ENCODE peak calls at places on chromosomes 12 and 14, in seven cellular contexts. One of them, this sample, is unnamed.

GRCh38 chr14:61562321-61563161 is 132.8 kb upstream of the HIF1A start:
- ATAC-seq in thoracic aorta: no peak
- ATAC-seq in CD8-positive, alpha-beta T cell: peak
- ATAC-seq in pancreas: peak
- ATAC-seq in upper lobe of left lung: peak
- ATAC-seq in lower lobe of right lung: no peak
- ATAC-seq in mucosa of descending colon: peak
- ATAC-seq in this sample: no peak

GRCh38 chr12:94277426-94278000 is 129.1 kb downstream of the PLXNC1 start:
- ATAC-seq in mucosa of descending colon: peak
- ATAC-seq in lower lobe of right lung: no peak
- ATAC-seq in thoracic aorta: no peak
- ATAC-seq in CD8-positive, alpha-beta T cell: no peak
- ATAC-seq in pancreas: no peak
- ATAC-seq in upper lobe of left lung: peak
- ATAC-seq in this sample: no peak

GRCh38 chr12:52865090-52865944 is 16.5 kb upstream of the KRT78 start:
- ATAC-seq in thoracic aorta: no peak
- ATAC-seq in mucosa of descending colon: peak
- ATAC-seq in lower lobe of right lung: peak
- ATAC-seq in upper lobe of left lung: peak
- ATAC-seq in CD8-positive, alpha-beta T cell: no peak
- ATAC-seq in pancreas: peak
- ATAC-seq in this sample: peak

GRCh38 chr12:101299931-101300330 is 20.0 kb downstream of the UTP20 start:
- ATAC-seq in pancreas: no peak
- ATAC-seq in lower lobe of right lung: no peak
- ATAC-seq in mucosa of descending colon: no peak
- ATAC-seq in upper lobe of left lung: no peak
- ATAC-seq in CD8-positive, alpha-beta T cell: no peak
- ATAC-seq in thoracic aorta: no peak
- ATAC-seq in this sample: no peak

GRCh38 chr12:123905319-123905925 is 67.2 kb downstream of the CCDC92 start:
- ATAC-seq in mucosa of descending colon: peak
- ATAC-seq in lower lobe of right lung: peak
- ATAC-seq in thoracic aorta: no peak
- ATAC-seq in pancreas: peak
- ATAC-seq in CD8-positive, alpha-beta T cell: peak
- ATAC-seq in upper lobe of left lung: peak
- ATAC-seq in this sample: peak

GRCh38 chr12:52836491-52837175 is 2.5 kb upstream of the KRT79 start:
- ATAC-seq in mucosa of descending colon: no peak
- ATAC-seq in CD8-positive, alpha-beta T cell: peak
- ATAC-seq in thoracic aorta: no peak
- ATAC-seq in upper lobe of left lung: no peak
- ATAC-seq in lower lobe of right lung: no peak
- ATAC-seq in pancreas: no peak
- ATAC-seq in this sample: no peak

GRCh38 chr14:61258985-61259384 is 22.2 kb downstream of the TMEM30B start:
- ATAC-seq in thoracic aorta: no peak
- ATAC-seq in mucosa of descending colon: no peak
- ATAC-seq in lower lobe of right lung: no peak
- ATAC-seq in CD8-positive, alpha-beta T cell: no peak
- ATAC-seq in pancreas: no peak
- ATAC-seq in upper lobe of left lung: no peak
- ATAC-seq in this sample: no peak

GRCh38 chr12:30323008-30323407 is 372.7 kb downstream of the IPO8 start:
- ATAC-seq in pancreas: no peak
- ATAC-seq in mucosa of descending colon: no peak
- ATAC-seq in CD8-positive, alpha-beta T cell: no peak
- ATAC-seq in lower lobe of right lung: no peak
- ATAC-seq in thoracic aorta: no peak
- ATAC-seq in upper lobe of left lung: no peak
- ATAC-seq in this sample: no peak

GRCh38 chr14:88492272-88493089 is 62.3 kb downstream of the PTPN21 start:
- ATAC-seq in CD8-positive, alpha-beta T cell: peak
- ATAC-seq in lower lobe of right lung: peak
- ATAC-seq in thoracic aorta: peak
- ATAC-seq in upper lobe of left lung: peak
- ATAC-seq in mucosa of descending colon: peak
- ATAC-seq in pancreas: peak
- ATAC-seq in this sample: peak

GRCh38 chr12:123264642-123265041 is 7.0 kb downstream of the CDK2AP1 start:
- ATAC-seq in thoracic aorta: no peak
- ATAC-seq in CD8-positive, alpha-beta T cell: no peak
- ATAC-seq in upper lobe of left lung: no peak
- ATAC-seq in pancreas: no peak
- ATAC-seq in mucosa of descending colon: no peak
- ATAC-seq in lower lobe of right lung: no peak
- ATAC-seq in this sample: no peak

GRCh38 chr12:51399893-51400292 is 8.7 kb upstream of the GALNT6 start:
- ATAC-seq in mucosa of descending colon: peak
- ATAC-seq in pancreas: peak
- ATAC-seq in upper lobe of left lung: no peak
- ATAC-seq in CD8-positive, alpha-beta T cell: no peak
- ATAC-seq in lower lobe of right lung: no peak
- ATAC-seq in thoracic aorta: no peak
- ATAC-seq in this sample: no peak

GRCh38 chr12:65585648-65586420 is 238.4 kb upstream of the HMGA2 start:
- ATAC-seq in thoracic aorta: no peak
- ATAC-seq in CD8-positive, alpha-beta T cell: no peak
- ATAC-seq in lower lobe of right lung: no peak
- ATAC-seq in mucosa of descending colon: no peak
- ATAC-seq in pancreas: peak
- ATAC-seq in upper lobe of left lung: no peak
- ATAC-seq in this sample: no peak

GRCh38 chr12:21323736-21324135 is 11.0 kb downstream of the SLCO1A2 start:
- ATAC-seq in mucosa of descending colon: no peak
- ATAC-seq in CD8-positive, alpha-beta T cell: no peak
- ATAC-seq in thoracic aorta: no peak
- ATAC-seq in pancreas: no peak
- ATAC-seq in upper lobe of left lung: no peak
- ATAC-seq in lower lobe of right lung: no peak
- ATAC-seq in this sample: no peak

GRCh38 chr12:79381246-79382208 is 309.2 kb downstream of the PAWR start:
- ATAC-seq in mucosa of descending colon: no peak
- ATAC-seq in lower lobe of right lung: no peak
- ATAC-seq in pancreas: no peak
- ATAC-seq in CD8-positive, alpha-beta T cell: no peak
- ATAC-seq in thoracic aorta: no peak
- ATAC-seq in upper lobe of left lung: no peak
- ATAC-seq in this sample: no peak

GRCh38 chr12:1083888-1084262 is 92.9 kb downstream of the ERC1 start:
- ATAC-seq in lower lobe of right lung: no peak
- ATAC-seq in thoracic aorta: no peak
- ATAC-seq in mucosa of descending colon: no peak
- ATAC-seq in upper lobe of left lung: peak
- ATAC-seq in CD8-positive, alpha-beta T cell: no peak
- ATAC-seq in pancreas: peak
- ATAC-seq in this sample: no peak

GRCh38 chr12:5135126-5135525 is 91.4 kb downstream of the KCNA5 start:
- ATAC-seq in CD8-positive, alpha-beta T cell: no peak
- ATAC-seq in mucosa of descending colon: no peak
- ATAC-seq in pancreas: no peak
- ATAC-seq in thoracic aorta: no peak
- ATAC-seq in lower lobe of right lung: no peak
- ATAC-seq in upper lobe of left lung: no peak
- ATAC-seq in this sample: no peak

GRCh38 chr14:78142994-78143393 is 27.2 kb upstream of the NRXN3 start:
- ATAC-seq in thoracic aorta: no peak
- ATAC-seq in upper lobe of left lung: no peak
- ATAC-seq in pancreas: no peak
- ATAC-seq in lower lobe of right lung: no peak
- ATAC-seq in mucosa of descending colon: no peak
- ATAC-seq in CD8-positive, alpha-beta T cell: no peak
- ATAC-seq in this sample: no peak

GRCh38 chr12:66129934-66130266 is 650 bp downstream of the LLPH start:
- ATAC-seq in CD8-positive, alpha-beta T cell: no peak
- ATAC-seq in pancreas: peak
- ATAC-seq in mucosa of descending colon: peak
- ATAC-seq in lower lobe of right lung: peak
- ATAC-seq in thoracic aorta: no peak
- ATAC-seq in upper lobe of left lung: peak
- ATAC-seq in this sample: no peak

GRCh38 chr12:110256780-110257431 is 24.1 kb upstream of the ATP2A2 start:
- ATAC-seq in upper lobe of left lung: peak
- ATAC-seq in pancreas: peak
- ATAC-seq in CD8-positive, alpha-beta T cell: no peak
- ATAC-seq in mucosa of descending colon: peak
- ATAC-seq in thoracic aorta: peak
- ATAC-seq in lower lobe of right lung: peak
- ATAC-seq in this sample: peak

GRCh38 chr14:68633131-68633991 is 159.5 kb downstream of the ZFP36L1 start:
- ATAC-seq in CD8-positive, alpha-beta T cell: no peak
- ATAC-seq in thoracic aorta: no peak
- ATAC-seq in upper lobe of left lung: no peak
- ATAC-seq in mucosa of descending colon: peak
- ATAC-seq in lower lobe of right lung: no peak
- ATAC-seq in pancreas: no peak
- ATAC-seq in this sample: no peak

GRCh38 chr12:131808744-131809371 is 19.3 kb upstream of the MMP17 start:
- ATAC-seq in thoracic aorta: no peak
- ATAC-seq in pancreas: no peak
- ATAC-seq in lower lobe of right lung: peak
- ATAC-seq in mucosa of descending colon: peak
- ATAC-seq in CD8-positive, alpha-beta T cell: peak
- ATAC-seq in upper lobe of left lung: peak
- ATAC-seq in this sample: no peak

GRCh38 chr12:62808166-62808879 is 126.6 kb downstream of the PPM1H start:
- ATAC-seq in thoracic aorta: no peak
- ATAC-seq in mucosa of descending colon: no peak
- ATAC-seq in upper lobe of left lung: no peak
- ATAC-seq in CD8-positive, alpha-beta T cell: no peak
- ATAC-seq in lower lobe of right lung: no peak
- ATAC-seq in pancreas: no peak
- ATAC-seq in this sample: no peak

GRCh38 chr14:52937869-52938268 is 13.0 kb downstream of the FERMT2 start:
- ATAC-seq in thoracic aorta: no peak
- ATAC-seq in upper lobe of left lung: no peak
- ATAC-seq in lower lobe of right lung: peak
- ATAC-seq in pancreas: no peak
- ATAC-seq in mucosa of descending colon: no peak
- ATAC-seq in CD8-positive, alpha-beta T cell: no peak
- ATAC-seq in this sample: no peak
- TF ChIP-seq CTCF in thoracic aorta: no peak
- TF ChIP-seq CTCF in upper lobe of left lung: no peak
- TF ChIP-seq CTCF in lower lobe of right lung: no peak
- TF ChIP-seq CTCF in pancreas: no peak
- TF ChIP-seq CTCF in mucosa of descending colon: no peak
- TF ChIP-seq CTCF in CD8-positive, alpha-beta T cell: no peak
- TF ChIP-seq CTCF in this sample: no peak

GRCh38 chr14:99251721-99252120 is 20.3 kb downstream of the BCL11B start:
- ATAC-seq in upper lobe of left lung: no peak
- ATAC-seq in mucosa of descending colon: no peak
- ATAC-seq in pancreas: no peak
- ATAC-seq in CD8-positive, alpha-beta T cell: no peak
- ATAC-seq in lower lobe of right lung: no peak
- ATAC-seq in thoracic aorta: no peak
- ATAC-seq in this sample: no peak
- H3K4me3 ChIP-seq in upper lobe of left lung: no peak
- H3K4me3 ChIP-seq in mucosa of descending colon: no peak
- H3K4me3 ChIP-seq in pancreas: no peak
- H3K4me3 ChIP-seq in CD8-positive, alpha-beta T cell: peak
- H3K4me3 ChIP-seq in lower lobe of right lung: no peak
- H3K4me3 ChIP-seq in thoracic aorta: no peak
- H3K4me3 ChIP-seq in this sample: no peak

DNA sequence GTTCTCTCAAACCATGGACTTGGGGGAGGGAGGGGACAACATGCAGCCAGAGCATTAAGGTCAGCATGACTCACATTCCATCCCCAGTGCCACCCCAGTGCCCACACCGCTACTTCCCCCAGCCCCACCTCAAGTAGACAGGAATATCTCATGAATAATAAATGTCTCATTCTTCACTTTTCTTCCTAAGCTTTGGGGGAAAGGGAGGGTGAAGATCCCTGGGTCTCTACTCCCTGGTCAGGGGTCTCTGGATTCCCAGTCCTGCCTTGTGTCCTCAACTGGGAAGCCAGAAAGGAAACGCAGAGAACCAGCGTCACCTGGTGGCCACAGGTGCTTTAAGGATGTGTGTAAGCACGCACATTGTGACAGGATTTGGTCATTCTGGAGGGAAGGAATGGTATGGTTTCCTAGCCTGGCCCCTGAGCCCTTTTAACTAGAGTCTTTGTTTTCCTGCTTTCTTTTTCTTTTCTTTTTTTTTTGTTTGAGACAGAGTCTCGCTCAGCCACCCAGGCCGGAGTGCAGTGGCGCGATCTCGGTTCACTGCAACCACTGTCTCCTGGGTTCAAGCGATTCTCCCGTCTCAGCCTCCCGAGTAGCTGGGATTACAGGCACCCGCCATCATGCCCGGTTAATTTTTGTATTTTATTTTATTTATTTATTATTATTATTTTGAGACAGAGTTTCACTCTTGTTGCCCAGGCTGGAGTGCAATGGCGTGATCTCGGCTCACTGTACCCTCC is 3.4 kb downstream of the GPR84 start:
- ATAC-seq in CD8-positive, alpha-beta T cell: no peak
- ATAC-seq in pancreas: peak
- ATAC-seq in thoracic aorta: no peak
- ATAC-seq in upper lobe of left lung: no peak
- ATAC-seq in lower lobe of right lung: peak
- ATAC-seq in mucosa of descending colon: peak
- ATAC-seq in this sample: no peak
- TF ChIP-seq CTCF in CD8-positive, alpha-beta T cell: peak
- TF ChIP-seq CTCF in pancreas: peak
- TF ChIP-seq CTCF in thoracic aorta: peak
- TF ChIP-seq CTCF in upper lobe of left lung: peak
- TF ChIP-seq CTCF in lower lobe of right lung: peak
- TF ChIP-seq CTCF in mucosa of descending colon: peak
- TF ChIP-seq CTCF in this sample: peak

DNA sequence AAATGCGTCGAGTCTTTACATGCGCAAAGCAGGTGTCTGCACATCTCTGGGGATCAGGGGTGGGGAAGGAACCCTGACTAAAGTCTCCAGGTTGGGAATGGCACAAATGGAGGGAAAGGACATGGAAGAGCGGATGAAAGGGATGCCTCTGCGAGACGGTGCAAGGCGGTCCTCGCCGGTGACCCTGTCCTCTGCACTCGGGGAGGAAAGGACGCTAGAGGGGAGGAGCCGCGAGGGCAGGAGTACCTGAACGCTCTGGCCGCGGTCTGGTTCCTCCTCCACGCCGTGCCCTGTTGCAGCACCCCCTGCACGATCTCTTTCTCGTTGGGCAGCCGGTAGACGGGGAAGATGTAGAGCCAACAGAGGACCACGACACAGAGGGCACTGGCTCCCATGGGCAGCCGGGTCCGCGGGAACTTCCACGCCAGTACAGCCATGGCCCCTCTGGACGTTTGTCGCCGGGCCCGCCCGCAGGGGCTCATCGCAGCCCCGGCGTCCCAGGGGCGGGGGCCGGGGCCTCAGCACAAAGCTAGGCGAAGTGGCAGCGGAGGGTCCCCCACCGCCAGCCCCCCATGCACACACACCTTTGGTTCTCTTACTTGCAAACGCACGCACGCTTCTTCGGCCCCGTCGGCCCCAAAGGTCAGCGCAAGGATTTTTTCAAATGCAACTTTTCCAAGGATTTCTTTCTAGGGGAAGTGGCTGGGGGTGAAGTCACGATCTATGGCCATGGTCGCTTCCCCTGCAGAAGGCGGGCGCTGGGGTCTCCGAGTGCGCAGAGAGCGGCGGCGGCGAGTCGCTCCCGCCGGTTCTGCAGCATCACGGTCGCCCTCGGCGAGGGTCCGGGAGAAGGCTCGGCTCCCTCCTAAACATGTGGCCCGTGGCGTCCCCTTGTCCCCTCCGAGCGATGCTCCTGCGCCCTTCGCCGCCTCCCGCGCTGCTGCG is 484 bp downstream of the ST8SIA1 start:
- ATAC-seq in upper lobe of left lung: peak
- ATAC-seq in CD8-positive, alpha-beta T cell: no peak
- ATAC-seq in lower lobe of right lung: peak
- ATAC-seq in mucosa of descending colon: peak
- ATAC-seq in thoracic aorta: no peak
- ATAC-seq in pancreas: peak
- ATAC-seq in this sample: peak
- H3K4me3 ChIP-seq in upper lobe of left lung: peak
- H3K4me3 ChIP-seq in CD8-positive, alpha-beta T cell: peak
- H3K4me3 ChIP-seq in lower lobe of right lung: peak
- H3K4me3 ChIP-seq in mucosa of descending colon: peak
- H3K4me3 ChIP-seq in thoracic aorta: peak
- H3K4me3 ChIP-seq in pancreas: peak
- H3K4me3 ChIP-seq in this sample: peak